ENCODE peak calls at places on chromosomes 4 and X, in five cellular contexts. A is ACHN, H is kidney epithelial cell, Q is GM10248, W is SIG-M5. M is an unnamed sample.

GRCh38 chr4:14908635-14909034 is 93.6 kb upstream of the CPEB2 start:
- DNase-seq in A (no peak), H (peak), Q (no peak), W (no peak), M (no peak)

GRCh38 chrX:135596495-135596894 is 76.0 kb downstream of the INTS6L start:
- DNase-seq in A (peak), H (no peak), Q (peak), W (no peak), M (peak)

GRCh38 chr4:156779774-156780173 is 191.8 kb downstream of the PDGFC start:
- DNase-seq in A (peak), H (peak), Q (no peak), W (no peak), M (peak)

GRCh38 chrX:30900227-30900626 is 11.2 kb upstream of the TAB3 start:
- DNase-seq in A (no peak), H (no peak), Q (no peak), W (no peak), M (no peak)

GRCh38 chr4:179595671-179596410 is 2153.6 kb upstream of the AGA start:
- DNase-seq in A (peak), H (peak), Q (no peak), W (no peak), M (no peak)

GRCh38 chr4:142352682-142353081 is 493.4 kb downstream of the INPP4B start:
- DNase-seq in A (no peak), H (no peak), Q (no peak), W (no peak), M (no peak)

GRCh38 chr4:105990933-105991332 is 95.7 kb downstream of the NPNT start:
- DNase-seq in A (peak), H (peak), Q (no peak), W (no peak), M (no peak)

GRCh38 chr4:157115613-157116340 is 39.8 kb downstream of the GLRB start:
- DNase-seq in A (peak), H (peak), Q (no peak), W (no peak), M (no peak)

GRCh38 chr4:90889171-90889570 is 762.0 kb downstream of the CCSER1 start:
- DNase-seq in A (no peak), H (no peak), Q (no peak), W (no peak), M (no peak)

GRCh38 chr4:4284827-4285618 is 4.9 kb downstream of the LYAR start:
- DNase-seq in A (peak), H (no peak), Q (no peak), W (no peak), M (peak)

GRCh38 chrX:14529288-14529989 is at the start of gene GLRA2:
- DNase-seq in A (peak), H (no peak), Q (no peak), W (no peak), M (peak)

GRCh38 chr4:77466430-77466829 is 139.2 kb upstream of the CXCL13 start:
- DNase-seq in A (no peak), H (no peak), Q (no peak), W (no peak), M (no peak)

GRCh38 chr4:2222838-2223237 is 19.1 kb downstream of the HAUS3 start:
- DNase-seq in A (no peak), H (no peak), Q (no peak), W (no peak), M (no peak)

GRCh38 chrX:7444967-7445366 is 297.0 kb upstream of the PUDP start:
- DNase-seq in A (no peak), H (no peak), Q (peak), W (no peak), M (no peak)

GRCh38 chr4:56821394-56822263 is at the start of gene SPINK2:
- DNase-seq in A (peak), H (no peak), Q (peak), W (no peak), M (no peak)

GRCh38 chrX:34918091-34918736 is 24.4 kb upstream of the FAM47B start:
- DNase-seq in A (peak), H (peak), Q (no peak), W (no peak), M (no peak)

GRCh38 chrX:7083021-7083420 is 64.5 kb upstream of the STS start:
- DNase-seq in A (no peak), H (no peak), Q (no peak), W (no peak), M (no peak)

GRCh38 chrX:50812995-50813842 is 775 bp downstream of the SHROOM4 start:
- DNase-seq in A (peak), H (no peak), Q (no peak), W (no peak), M (no peak)

GRCh38 chr4:154073107-154073817 is 284.4 kb upstream of the SFRP2 start:
- DNase-seq in A (peak), H (peak), Q (no peak), W (no peak), M (no peak)

GRCh38 chr4:80235451-80235850 is 31.0 kb upstream of the FGF5 start:
- DNase-seq in A (peak), H (no peak), Q (no peak), W (no peak), M (no peak)

GRCh38 chr4:89358935-89359364 is 51.4 kb upstream of the GPRIN3 start:
- DNase-seq in A (no peak), H (no peak), Q (no peak), W (no peak), M (no peak)

GRCh38 chrX:40933132-40934078 is 151.8 kb upstream of the USP9X start:
- DNase-seq in A (no peak), H (no peak), Q (no peak), W (no peak), M (no peak)

GRCh38 chr4:20253799-20254409 is 2.2 kb downstream of the SLIT2 start:
- DNase-seq in A (peak), H (no peak), Q (peak), W (no peak), M (no peak)

GRCh38 chr4:108544504-108544903 is 75.9 kb upstream of the RPL34 start:
- DNase-seq in A (no peak), H (peak), Q (no peak), W (no peak), M (peak)

GRCh38 chr4:12137556-12137955 is 708.9 kb upstream of the HS3ST1 start:
- DNase-seq in A (no peak), H (no peak), Q (no peak), W (no peak), M (no peak)

GRCh38 chr4:155722816-155723499 is 35.9 kb upstream of the GUCY1B1 start:
- DNase-seq in A (peak), H (peak), Q (no peak), W (no peak), M (no peak)

GRCh38 chrX:23789386-23790146 is 6.6 kb downstream of the SAT1 start:
- DNase-seq in A (no peak), H (no peak), Q (no peak), W (no peak), M (no peak)